ENCODE peak calls at places on chromosomes 3 and 15, in five cellular contexts. One of them, this sample, is unnamed.

GRCh38 chr3:73924063-73924462 is 299.3 kb upstream of the PDZRN3 start:
- DNase-seq in CD8-positive, alpha-beta T cell: no peak
- DNase-seq in GM23338: no peak
- DNase-seq in upper lobe of right lung: no peak
- DNase-seq in OCI-LY7: no peak
- DNase-seq in this sample: no peak

GRCh38 chr15:60605879-60606304 is 127.0 kb upstream of the ICE2 start:
- DNase-seq in CD8-positive, alpha-beta T cell: no peak
- DNase-seq in OCI-LY7: no peak
- DNase-seq in upper lobe of right lung: no peak
- DNase-seq in GM23338: no peak
- DNase-seq in this sample: no peak

GRCh38 chr15:57044072-57044702 is 125.7 kb downstream of the TCF12 start:
- DNase-seq in upper lobe of right lung: no peak
- DNase-seq in OCI-LY7: no peak
- DNase-seq in CD8-positive, alpha-beta T cell: no peak
- DNase-seq in GM23338: no peak
- DNase-seq in this sample: no peak

GRCh38 chr3:126636436-126636835 is 18.5 kb downstream of the TXNRD3 start:
- DNase-seq in GM23338: no peak
- DNase-seq in upper lobe of right lung: no peak
- DNase-seq in OCI-LY7: no peak
- DNase-seq in CD8-positive, alpha-beta T cell: no peak
- DNase-seq in this sample: no peak

GRCh38 chr3:24197809-24198208 is 252.7 kb downstream of the NR1D2 start:
- DNase-seq in GM23338: peak; percentile 66
- DNase-seq in OCI-LY7: no peak
- DNase-seq in upper lobe of right lung: no peak
- DNase-seq in CD8-positive, alpha-beta T cell: no peak
- DNase-seq in this sample: no peak

GRCh38 chr3:96449803-96450202 is 364.6 kb upstream of the EPHA6 start:
- DNase-seq in OCI-LY7: no peak
- DNase-seq in CD8-positive, alpha-beta T cell: no peak
- DNase-seq in GM23338: peak; percentile 36
- DNase-seq in upper lobe of right lung: no peak
- DNase-seq in this sample: no peak

GRCh38 chr3:76586471-76586870 is 453.4 kb upstream of the ROBO2 start:
- DNase-seq in upper lobe of right lung: no peak
- DNase-seq in GM23338: no peak
- DNase-seq in OCI-LY7: no peak
- DNase-seq in CD8-positive, alpha-beta T cell: no peak
- DNase-seq in this sample: no peak

GRCh38 chr3:40930772-40931171 is 268.5 kb upstream of the CTNNB1 start:
- DNase-seq in upper lobe of right lung: no peak
- DNase-seq in GM23338: no peak
- DNase-seq in CD8-positive, alpha-beta T cell: no peak
- DNase-seq in OCI-LY7: no peak
- DNase-seq in this sample: no peak

GRCh38 chr15:48358681-48359152 is 27.5 kb downstream of the DUT start:
- DNase-seq in OCI-LY7: no peak
- DNase-seq in GM23338: no peak
- DNase-seq in CD8-positive, alpha-beta T cell: no peak
- DNase-seq in upper lobe of right lung: no peak
- DNase-seq in this sample: no peak

GRCh38 chr3:42905740-42906084 is 230 bp upstream of the ZNF662 start:
- DNase-seq in OCI-LY7: no peak
- DNase-seq in GM23338: no peak
- DNase-seq in upper lobe of right lung: no peak
- DNase-seq in CD8-positive, alpha-beta T cell: no peak
- DNase-seq in this sample: no peak
- H3K27ac ChIP-seq in OCI-LY7: no peak overlapping the region
- H3K27ac ChIP-seq in GM23338: no peak overlapping the region
- H3K27ac ChIP-seq in upper lobe of right lung: peak overlapping the region; percentile 68
- H3K27ac ChIP-seq in CD8-positive, alpha-beta T cell: no peak overlapping the region
- H3K27ac ChIP-seq in this sample: peak overlapping the region; percentile 60

GRCh38 chr15:43212951-43213350 is 7.9 kb downstream of the EPB42 start:
- DNase-seq in CD8-positive, alpha-beta T cell: no peak
- DNase-seq in GM23338: no peak
- DNase-seq in upper lobe of right lung: no peak
- DNase-seq in OCI-LY7: no peak
- DNase-seq in this sample: no peak

GRCh38 chr15:43214592-43215295 is 6.1 kb downstream of the EPB42 start:
- DNase-seq in GM23338: no peak
- DNase-seq in upper lobe of right lung: no peak
- DNase-seq in OCI-LY7: no peak
- DNase-seq in CD8-positive, alpha-beta T cell: no peak
- DNase-seq in this sample: no peak

GRCh38 chr15:43214169-43214568 is 6.6 kb downstream of the EPB42 start:
- DNase-seq in CD8-positive, alpha-beta T cell: no peak
- DNase-seq in GM23338: no peak
- DNase-seq in OCI-LY7: no peak
- DNase-seq in upper lobe of right lung: no peak
- DNase-seq in this sample: no peak

GRCh38 chr15:43213466-43213865 is 7.4 kb downstream of the EPB42 start:
- DNase-seq in GM23338: no peak
- DNase-seq in CD8-positive, alpha-beta T cell: no peak
- DNase-seq in upper lobe of right lung: no peak
- DNase-seq in OCI-LY7: no peak
- DNase-seq in this sample: no peak

GRCh38 chr15:43215961-43216360 is 4.9 kb downstream of the EPB42 start:
- DNase-seq in upper lobe of right lung: no peak
- DNase-seq in OCI-LY7: no peak
- DNase-seq in GM23338: no peak
- DNase-seq in CD8-positive, alpha-beta T cell: no peak
- DNase-seq in this sample: no peak
- H3K4me3 ChIP-seq in upper lobe of right lung: no peak overlapping the region
- H3K4me3 ChIP-seq in OCI-LY7: no peak overlapping the region
- H3K4me3 ChIP-seq in GM23338: no peak overlapping the region
- H3K4me3 ChIP-seq in CD8-positive, alpha-beta T cell: no peak overlapping the region
- H3K4me3 ChIP-seq in this sample: no peak overlapping the region

GRCh38 chr15:77022646-77023575 is 28.0 kb downstream of the PSTPIP1 start:
- DNase-seq in CD8-positive, alpha-beta T cell: no peak
- DNase-seq in OCI-LY7: no peak
- DNase-seq in upper lobe of right lung: peak; percentile 59
- DNase-seq in GM23338: no peak
- DNase-seq in this sample: peak; percentile 33
- H3K27ac ChIP-seq in CD8-positive, alpha-beta T cell: peak overlapping the region; percentile 41
- H3K27ac ChIP-seq in OCI-LY7: no peak overlapping the region
- H3K27ac ChIP-seq in upper lobe of right lung: no peak overlapping the region
- H3K27ac ChIP-seq in GM23338: no peak overlapping the region
- H3K27ac ChIP-seq in this sample: no peak overlapping the region

DNA sequence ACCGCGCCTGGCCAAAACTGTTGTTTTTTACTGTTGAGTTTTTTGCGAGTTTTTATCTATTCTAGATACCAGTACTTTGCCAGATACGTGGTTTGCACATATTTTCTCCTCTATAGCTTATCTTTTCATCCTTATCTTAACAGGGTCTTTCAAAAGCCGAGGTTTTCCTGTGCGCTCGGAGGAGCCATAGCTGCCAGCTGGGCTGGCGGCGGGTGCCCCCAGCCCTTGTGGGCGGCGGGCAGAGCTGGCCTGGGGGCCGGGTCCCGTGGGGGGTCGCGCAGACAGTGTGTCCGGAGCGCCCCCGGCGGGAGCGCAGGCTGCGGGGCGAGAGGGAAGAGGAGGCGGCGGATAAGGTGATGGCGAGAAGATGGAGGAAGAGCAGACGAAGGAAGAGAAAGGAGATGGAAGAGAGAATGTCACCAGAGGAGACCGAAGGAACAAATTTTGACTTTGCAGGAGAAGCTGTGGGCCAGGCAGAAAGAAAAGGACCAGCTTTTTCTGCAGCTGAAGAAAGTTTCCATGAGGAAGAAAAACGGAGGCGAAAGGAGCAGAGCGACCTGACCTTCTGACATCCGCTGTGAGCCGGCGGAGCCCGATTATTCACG is 11.0 kb upstream of the EIF4A2 start:
- DNase-seq in CD8-positive, alpha-beta T cell: no peak
- DNase-seq in OCI-LY7: no peak
- DNase-seq in upper lobe of right lung: no peak
- DNase-seq in GM23338: peak; percentile 30
- DNase-seq in this sample: no peak
- H3K4me3 ChIP-seq in CD8-positive, alpha-beta T cell: peak overlapping the region; percentile 70
- H3K4me3 ChIP-seq in OCI-LY7: peak overlapping the region; percentile 65
- H3K4me3 ChIP-seq in upper lobe of right lung: peak overlapping the region; percentile 56
- H3K4me3 ChIP-seq in GM23338: peak overlapping the region; percentile 52
- H3K4me3 ChIP-seq in this sample: peak overlapping the region; percentile 63

DNA sequence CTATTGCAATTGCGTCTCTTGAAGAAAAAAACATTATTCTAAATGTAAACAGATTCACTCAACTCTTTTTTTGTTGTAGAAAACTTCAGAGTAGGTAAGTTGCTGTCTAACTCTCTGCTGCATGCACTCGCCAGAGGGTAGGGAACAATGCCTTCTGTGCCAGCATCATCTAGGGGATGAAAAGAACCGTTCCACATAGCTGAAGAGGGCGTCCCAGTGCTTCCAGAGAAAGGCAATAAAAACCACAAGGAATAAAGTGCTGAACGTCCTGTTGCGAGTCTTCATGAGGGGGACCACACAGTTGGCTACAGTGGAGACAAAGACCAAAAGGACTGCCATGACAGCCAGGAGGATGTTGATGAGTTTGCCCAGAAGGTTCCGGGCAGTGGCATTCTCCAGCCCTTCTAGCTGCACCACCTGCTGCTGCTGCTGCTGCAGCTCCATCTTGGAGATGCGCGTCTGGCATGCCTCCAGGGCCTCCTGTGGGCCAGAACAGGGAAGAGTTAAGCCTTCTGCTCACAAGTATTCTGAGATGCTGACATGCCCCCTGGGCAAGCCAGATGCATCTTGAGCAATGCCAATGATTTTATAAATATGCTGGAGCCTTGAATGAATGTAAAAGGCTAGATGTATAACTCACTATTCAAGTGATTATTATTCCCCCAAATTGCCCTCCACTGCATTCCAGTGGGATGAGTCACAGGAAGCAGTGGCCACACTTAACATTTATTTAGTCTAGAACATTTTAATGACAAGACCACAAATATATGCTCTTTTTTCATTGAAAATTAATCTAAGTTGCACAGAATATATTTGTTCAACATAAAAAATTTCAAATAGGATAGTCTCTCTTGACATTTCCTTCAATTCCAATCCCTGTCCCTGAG is 45.1 kb upstream of the PLXND1 start:
- DNase-seq in OCI-LY7: no peak
- DNase-seq in GM23338: peak; percentile 59
- DNase-seq in CD8-positive, alpha-beta T cell: no peak
- DNase-seq in upper lobe of right lung: no peak
- DNase-seq in this sample: peak; percentile 45
- H3K27ac ChIP-seq in OCI-LY7: no peak overlapping the region
- H3K27ac ChIP-seq in GM23338: peak overlapping the region; percentile 80
- H3K27ac ChIP-seq in CD8-positive, alpha-beta T cell: no peak overlapping the region
- H3K27ac ChIP-seq in upper lobe of right lung: no peak overlapping the region
- H3K27ac ChIP-seq in this sample: peak overlapping the region; percentile 56

GRCh38 chr15:99451484-99451883 is 114.3 kb upstream of the MEF2A start:
- DNase-seq in upper lobe of right lung: no peak
- DNase-seq in OCI-LY7: no peak
- DNase-seq in GM23338: no peak
- DNase-seq in CD8-positive, alpha-beta T cell: peak; percentile 8
- DNase-seq in this sample: no peak
- H3K4me3 ChIP-seq in upper lobe of right lung: no peak overlapping the region
- H3K4me3 ChIP-seq in OCI-LY7: no peak overlapping the region
- H3K4me3 ChIP-seq in GM23338: no peak overlapping the region
- H3K4me3 ChIP-seq in CD8-positive, alpha-beta T cell: peak overlapping the region; percentile 4
- H3K4me3 ChIP-seq in this sample: no peak overlapping the region

DNA sequence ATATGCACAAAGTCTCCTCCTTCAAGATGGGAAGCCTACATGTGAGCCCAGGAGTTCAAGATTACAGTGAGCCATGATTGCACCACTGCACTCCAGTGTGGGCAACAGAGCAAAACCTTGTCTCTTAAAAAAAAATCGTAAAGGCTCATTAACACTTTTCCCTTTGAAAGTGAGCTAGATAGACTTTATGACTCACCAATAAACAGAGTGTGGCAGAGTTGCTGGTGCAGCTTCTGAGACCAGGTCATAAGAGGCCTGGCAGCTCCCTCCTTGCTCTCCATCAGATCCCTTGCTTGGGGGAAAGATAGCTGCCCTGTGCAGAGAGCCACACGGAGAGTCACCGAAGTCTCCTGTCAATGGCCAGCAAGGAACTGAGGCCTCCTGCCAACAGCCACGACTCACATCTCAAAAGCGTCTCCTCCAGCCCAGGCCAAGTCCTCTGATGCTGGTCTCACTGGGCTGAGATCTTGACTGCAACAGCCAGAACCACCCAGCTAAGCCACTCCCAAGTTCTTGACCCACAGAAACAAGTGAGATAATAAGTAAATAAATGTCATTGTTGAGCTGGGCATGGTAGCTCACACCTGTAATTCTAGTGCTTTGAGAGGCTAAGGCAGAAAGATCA is 8.7 kb upstream of the GP9 start:
- DNase-seq in upper lobe of right lung: peak; percentile 62
- DNase-seq in CD8-positive, alpha-beta T cell: no peak
- DNase-seq in GM23338: no peak
- DNase-seq in OCI-LY7: no peak
- DNase-seq in this sample: no peak
- H3K27ac ChIP-seq in upper lobe of right lung: peak overlapping the region; percentile 44
- H3K27ac ChIP-seq in CD8-positive, alpha-beta T cell: no peak overlapping the region
- H3K27ac ChIP-seq in GM23338: no peak overlapping the region
- H3K27ac ChIP-seq in OCI-LY7: no peak overlapping the region
- H3K27ac ChIP-seq in this sample: no peak overlapping the region

DNA sequence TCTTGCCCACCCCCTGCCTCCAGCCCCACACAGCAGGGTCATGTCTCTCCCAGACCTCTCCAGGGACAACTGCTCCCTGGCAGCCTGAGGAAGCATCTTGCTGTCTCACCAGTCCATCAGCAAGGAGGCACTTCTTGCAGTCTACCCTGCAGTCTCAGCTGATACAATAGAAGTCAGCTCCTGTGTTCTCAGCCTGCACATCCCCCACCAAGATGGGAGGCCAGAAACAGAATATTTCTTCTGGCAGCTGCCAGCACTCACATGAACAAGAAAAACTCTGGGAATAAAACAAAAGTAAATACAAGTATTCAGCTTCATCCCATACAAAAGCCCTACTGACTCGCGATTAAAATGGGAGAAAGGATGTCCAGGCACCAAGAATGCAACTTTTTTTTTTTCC is 457.4 kb upstream of the PROK2 start:
- DNase-seq in OCI-LY7: no peak
- DNase-seq in CD8-positive, alpha-beta T cell: no peak
- DNase-seq in upper lobe of right lung: no peak
- DNase-seq in GM23338: no peak
- DNase-seq in this sample: no peak
- H3K4me3 ChIP-seq in OCI-LY7: no peak overlapping the region
- H3K4me3 ChIP-seq in CD8-positive, alpha-beta T cell: no peak overlapping the region
- H3K4me3 ChIP-seq in upper lobe of right lung: no peak overlapping the region
- H3K4me3 ChIP-seq in GM23338: no peak overlapping the region
- H3K4me3 ChIP-seq in this sample: no peak overlapping the region

This sample was measured in psoas muscle.